ENCODE peak calls at places on chromosomes 12 and 14, in ten cellular contexts. N, W, E, O, Y, J, L, T, P and V are unnamed samples. For H3K9me3, the result is how much of the 10 kb centered on the place peaks cover.

GRCh38 chr14:73784065-73784987 is 67.3 kb upstream of the PTGR2 start:
- DNase-seq in O (peak), Y (no peak), T (no peak), P (no peak), J (no peak), W (no peak), L (no peak), N (peak), E (no peak), V (no peak)

GRCh38 chr12:69966409-69966808 is 141.4 kb downstream of the MYRFL start:
- DNase-seq in N (peak), T (no peak), P (no peak), E (no peak), O (peak), L (peak), Y (no peak), J (no peak), W (no peak), V (no peak)

GRCh38 chr12:54044425-54045093 is 9.1 kb upstream of the HOXC4 start:
- DNase-seq in N (no peak), Y (no peak), W (no peak), J (no peak), T (no peak), P (no peak), E (no peak), O (no peak), L (no peak), V (no peak)

GRCh38 chr14:95389471-95390011 is 69.8 kb upstream of the CLMN start:
- DNase-seq in E (peak), Y (no peak), T (no peak), J (no peak), P (no peak), N (no peak), W (no peak), O (no peak), L (peak), V (no peak)

GRCh38 chr14:96393292-96393691 is 1.4 kb downstream of the AK7 start:
- DNase-seq in E (no peak), Y (no peak), P (no peak), J (no peak), O (no peak), N (no peak), T (no peak), L (no peak), W (no peak), V (no peak)

GRCh38 chr14:77026166-77026929 is 2.2 kb downstream of the IRF2BPL start:
- DNase-seq in W (no peak), L (peak), T (no peak), O (peak), J (peak), N (peak), P (no peak), E (no peak), Y (no peak), V (no peak)

GRCh38 chr14:71620401-71620800 is 311.8 kb upstream of the RGS6 start:
- DNase-seq in J (no peak), W (no peak), Y (no peak), L (no peak), N (no peak), P (no peak), T (no peak), E (no peak), O (no peak), V (no peak)

GRCh38 chr14:75428230-75429104 is 645 bp downstream of the JDP2 start:
- DNase-seq in J (no peak), W (no peak), E (no peak), T (peak), O (no peak), P (no peak), L (peak), N (peak), Y (no peak), V (no peak)

GRCh38 chr12:15728118-15728598 is 61.0 kb downstream of the EPS8 start:
- DNase-seq in Y (no peak), T (no peak), W (peak), O (peak), N (no peak), L (no peak), E (no peak), J (no peak), P (no peak), V (no peak)

GRCh38 chr14:21054123-21054767 is 3.4 kb upstream of the RNASE8 start:
- DNase-seq in P (no peak), Y (no peak), J (no peak), N (peak), W (no peak), T (no peak), E (no peak), O (no peak), L (no peak), V (no peak)

GRCh38 chr14:100559455-100559854 is 27.8 kb downstream of the BEGAIN start:
- DNase-seq in O (no peak), T (no peak), P (no peak), J (no peak), N (no peak), Y (no peak), W (no peak), E (no peak), L (no peak), V (no peak)

GRCh38 chr12:71415336-71416231 is 24.0 kb upstream of the LGR5 start:
- DNase-seq in T (peak), P (no peak), E (no peak), Y (peak), N (no peak), J (no peak), O (peak), L (no peak), W (peak), V (no peak)

GRCh38 chr14:91377700-91378652 is 39.6 kb downstream of the CCDC88C start:
- DNase-seq in L (no peak), W (no peak), N (no peak), Y (peak), T (no peak), E (no peak), J (no peak), P (no peak), O (no peak), V (no peak)

GRCh38 chr12:92088802-92089201 is 56.8 kb downstream of the BTG1 start:
- DNase-seq in N (no peak), J (no peak), L (no peak), E (no peak), O (no peak), T (peak), W (no peak), Y (no peak), P (no peak), V (no peak)

GRCh38 chr12:31322651-31323248 is 3.2 kb downstream of the SINHCAF start:
- DNase-seq in N (no peak), L (no peak), E (no peak), T (no peak), O (peak), Y (no peak), W (no peak), P (no peak), J (no peak), V (no peak)

GRCh38 chr14:92701826-92702225 is 46.6 kb downstream of the LGMN start:
- DNase-seq in J (no peak), W (no peak), N (no peak), O (no peak), L (no peak), P (no peak), T (no peak), Y (no peak), E (no peak), V (no peak)

GRCh38 chr14:81435578-81436295 is 35.6 kb upstream of the STON2 start:
- DNase-seq in T (peak), Y (peak), O (peak), J (no peak), W (no peak), E (no peak), L (peak), N (peak), P (no peak), V (no peak)

GRCh38 chr14:68894123-68894522 is 85.0 kb downstream of the ACTN1 start:
- DNase-seq in T (no peak), J (no peak), O (peak), E (no peak), Y (no peak), L (peak), W (no peak), P (no peak), N (no peak), V (no peak)

GRCh38 chr12:34341362-34341733 is 319.1 kb downstream of the ALG10 start:
- DNase-seq in P (no peak), W (no peak), L (no peak), T (no peak), O (no peak), J (no peak), N (no peak), E (no peak), Y (no peak), V (no peak)

GRCh38 chr12:34338751-34339150 is 316.5 kb downstream of the ALG10 start:
- DNase-seq in W (no peak), Y (no peak), J (no peak), P (no peak), T (no peak), N (no peak), O (no peak), E (no peak), L (no peak), V (no peak)

GRCh38 chr12:34342048-34342447 is 319.8 kb downstream of the ALG10 start:
- DNase-seq in N (no peak), P (no peak), T (no peak), W (no peak), Y (no peak), L (no peak), E (no peak), J (no peak), O (no peak), V (no peak)

GRCh38 chr12:34340534-34341361 is 318.5 kb downstream of the ALG10 start:
- DNase-seq in P (no peak), Y (no peak), W (no peak), E (no peak), J (no peak), O (no peak), T (no peak), N (no peak), L (no peak), V (no peak)

DNA sequence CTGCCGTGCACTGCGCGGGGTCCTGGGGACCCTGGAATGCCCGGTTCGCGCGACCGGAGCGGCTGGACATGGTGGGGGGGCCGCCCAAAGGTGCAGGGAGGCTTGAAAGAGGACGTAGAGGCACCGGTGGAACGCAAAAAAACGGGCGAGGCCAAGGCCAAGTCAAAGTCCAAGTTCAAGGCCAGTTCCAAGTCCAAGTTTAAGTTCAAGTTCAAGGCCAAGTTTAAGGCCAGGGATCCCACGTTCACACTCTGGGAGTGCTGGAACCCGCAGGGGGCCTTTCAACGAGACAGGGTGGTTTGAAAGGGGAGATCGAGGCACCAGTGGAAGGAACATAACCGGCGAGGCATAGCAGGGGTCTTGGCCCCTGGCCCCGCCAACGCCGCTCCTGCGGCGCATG is 317.6 kb downstream of the ALG10 start:
- DNase-seq in W (no peak), N (no peak), L (no peak), J (no peak), E (no peak), P (no peak), Y (no peak), T (no peak), O (no peak), V (no peak)
- H3K9me3 ChIP-seq in W (half or more), N (half or more), L (half or more), J (under half), E (under half), P (under half), Y (under half), T (under half), O (under half), V (under half)

DNA sequence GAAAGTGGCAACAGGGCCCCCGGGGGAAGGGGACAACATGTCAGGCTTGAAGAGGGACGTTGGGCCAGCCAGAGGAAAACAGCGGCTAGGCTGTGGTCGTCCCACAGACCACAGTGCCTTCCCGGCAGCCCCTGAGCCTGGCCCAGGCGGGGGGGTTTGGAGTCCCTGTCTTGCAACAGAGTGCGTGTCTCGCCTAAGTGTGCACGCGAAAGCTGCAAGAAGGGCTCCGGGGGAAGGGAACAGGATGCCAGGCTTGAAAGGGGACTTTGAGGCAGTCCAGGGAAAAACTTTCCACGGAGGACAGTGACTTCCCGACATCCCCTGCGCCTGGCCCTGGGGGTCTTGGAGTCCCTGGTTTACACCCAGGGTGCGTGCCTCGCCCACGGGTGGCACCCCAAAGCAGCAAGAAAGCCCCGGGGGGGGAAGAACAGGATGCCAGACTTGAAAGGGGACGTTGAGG is 157.5 kb upstream of the ALG10B start:
- DNase-seq in J (no peak), L (no peak), N (no peak), P (no peak), O (no peak), T (no peak), Y (no peak), W (no peak), E (no peak), V (no peak)
- H3K9me3 ChIP-seq in J (under half), L (under half), N (under half), P (under half), O (under half), T (under half), Y (under half), W (half or more), E (under half), V (under half)

GRCh38 chr14:40467969-40468368 is 1035.7 kb upstream of the FBXO33 start:
- DNase-seq in T (no peak), E (no peak), L (no peak), J (no peak), Y (no peak), O (no peak), P (no peak), N (no peak), W (no peak), V (no peak)
- H3K9me3 ChIP-seq in T (under half), E (under half), L (under half), J (under half), Y (under half), O (under half), P (under half), N (under half), W (under half), V (under half)

GRCh38 chr12:133061954-133062353 is 18.8 kb upstream of the ZNF140 start:
- DNase-seq in E (no peak), J (no peak), W (no peak), T (no peak), Y (no peak), P (no peak), N (no peak), O (no peak), L (no peak), V (no peak)
- H3K9me3 ChIP-seq in E (half or more), J (half or more), W (half or more), T (half or more), Y (under half), P (half or more), N (half or more), O (under half), L (half or more), V (half or more)

GRCh38 chr14:105857223-105857815 is 330.9 kb downstream of the TMEM121 start:
- DNase-seq in E (no peak), W (no peak), Y (no peak), T (no peak), J (peak), L (no peak), P (no peak), N (peak), O (no peak), V (no peak)
- H3K9me3 ChIP-seq in E (under half), W (half or more), Y (under half), T (under half), J (under half), L (under half), P (under half), N (under half), O (under half), V (under half)